ENCODE peak calls at places on chromosomes 4 and X, in five cellular contexts. J is lung, M is heart left ventricle, S is upper lobe of right lung, B is brain microvascular endothelial cell. Q is an unnamed sample. For H3K27me3, the result is how much of the 10 kb centered on the place peaks cover.

GRCh38 chr4:31667701-31668100 is 947.5 kb downstream of the PCDH7 start:
- DNase-seq in M (no peak), S (no peak), J (no peak), B (no peak), Q (no peak)

GRCh38 chr4:91113130-91113706 is 986.0 kb downstream of the CCSER1 start:
- DNase-seq in J (no peak), B (peak), M (no peak), S (no peak), Q (no peak)

GRCh38 chrX:153922932-153923857 is 2.9 kb downstream of the ARHGAP4 start:
- DNase-seq in J (peak), S (peak), M (peak), B (no peak), Q (peak)

GRCh38 chr4:188934320-188934975 is 795.2 kb downstream of the TRIML1 start:
- DNase-seq in M (no peak), J (no peak), B (peak), S (no peak), Q (no peak)

GRCh38 chr4:110970642-110971041 is 347.8 kb upstream of the PITX2 start:
- DNase-seq in S (no peak), M (no peak), J (no peak), B (peak), Q (no peak)

GRCh38 chr4:86497131-86497530 is 97.0 kb upstream of the PTPN13 start:
- DNase-seq in S (no peak), B (no peak), M (no peak), J (no peak), Q (no peak)

GRCh38 chr4:40909363-40909876 is 159.7 kb downstream of the NSUN7 start:
- DNase-seq in M (no peak), J (no peak), B (peak), S (no peak), Q (no peak)

GRCh38 chr4:154084864-154085263 is 296.0 kb upstream of the SFRP2 start:
- DNase-seq in B (no peak), M (no peak), J (no peak), S (no peak), Q (no peak)

GRCh38 chr4:98688416-98689290 is 30.2 kb upstream of the TSPAN5 start:
- DNase-seq in M (no peak), B (peak), S (no peak), J (no peak), Q (no peak)

DNA sequence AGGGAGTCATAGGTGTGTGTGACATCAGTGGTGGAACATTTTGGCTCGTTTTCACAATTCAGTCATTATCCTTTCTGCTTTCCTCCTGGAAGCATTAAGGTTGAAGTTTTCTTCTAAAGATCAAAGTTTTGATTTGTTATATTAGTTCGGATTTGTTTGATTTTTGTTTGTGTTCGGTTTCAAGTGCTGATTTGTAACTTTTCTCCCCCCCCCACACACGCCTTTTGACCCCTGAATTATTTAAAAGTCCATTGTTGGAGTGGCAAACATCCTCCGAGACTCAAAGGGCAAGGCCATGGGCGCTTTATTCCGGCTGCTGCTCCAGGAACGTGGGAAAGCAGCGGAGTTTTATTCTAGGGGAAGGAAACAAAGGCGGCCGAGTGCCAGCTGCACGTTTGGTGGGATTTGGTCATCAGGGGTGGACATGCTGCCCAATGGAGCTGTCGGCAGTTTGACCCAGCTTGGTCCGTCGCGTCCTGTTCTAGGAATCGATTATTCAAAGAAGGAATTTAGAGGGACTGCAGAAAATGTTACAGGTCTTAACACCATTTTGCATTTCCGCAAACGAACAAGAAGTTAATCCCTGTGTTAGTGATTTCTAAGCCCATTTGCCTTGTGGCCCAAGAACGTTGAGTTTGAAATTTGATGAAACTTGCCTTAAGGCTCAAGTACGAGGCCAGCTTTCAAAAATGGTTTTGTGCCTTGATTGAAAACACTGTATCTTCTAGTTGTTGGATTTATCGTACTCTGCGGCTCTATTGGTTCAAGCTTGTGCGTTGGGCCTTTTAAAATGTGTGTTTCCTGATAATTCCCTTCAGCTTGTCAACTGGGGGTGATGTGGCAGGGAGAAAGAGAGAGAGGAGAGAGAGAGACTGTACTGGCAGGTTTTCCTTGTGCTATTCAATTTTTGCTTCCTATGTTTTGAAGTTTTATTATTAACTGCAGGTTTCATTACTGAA is 567 bp upstream of the ZNF41 start:
- DNase-seq in B (no peak), S (peak), J (no peak), M (peak), Q (no peak)
- TF ChIP-seq CTCF in B (no peak), S (no peak), J (no peak), M (no peak), Q (no peak)

DNA sequence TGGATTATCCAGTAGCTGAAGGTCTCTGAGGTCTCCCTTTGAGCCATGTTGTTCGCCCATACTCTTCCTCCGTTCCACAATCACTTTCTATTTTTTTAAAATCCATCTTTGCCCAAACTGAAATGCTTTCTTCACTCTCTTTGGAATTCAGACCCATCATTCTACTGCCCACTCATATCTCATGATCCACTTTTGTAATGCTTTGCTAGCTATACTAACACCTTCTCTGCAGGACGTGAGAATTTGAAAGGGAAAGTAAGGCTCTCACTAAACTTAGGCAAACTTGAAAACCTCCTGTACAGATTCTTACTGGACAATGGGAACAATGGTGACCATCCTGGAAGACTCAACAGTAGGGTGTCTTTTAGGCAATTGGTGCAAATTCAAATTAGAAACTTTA is 8.8 kb upstream of the RTL8A start:
- DNase-seq in B (no peak), S (no peak), M (no peak), J (no peak), Q (no peak)
- H3K27me3 ChIP-seq in B (under half), S (under half), M (under half), J (under half), Q (under half)

DNA sequence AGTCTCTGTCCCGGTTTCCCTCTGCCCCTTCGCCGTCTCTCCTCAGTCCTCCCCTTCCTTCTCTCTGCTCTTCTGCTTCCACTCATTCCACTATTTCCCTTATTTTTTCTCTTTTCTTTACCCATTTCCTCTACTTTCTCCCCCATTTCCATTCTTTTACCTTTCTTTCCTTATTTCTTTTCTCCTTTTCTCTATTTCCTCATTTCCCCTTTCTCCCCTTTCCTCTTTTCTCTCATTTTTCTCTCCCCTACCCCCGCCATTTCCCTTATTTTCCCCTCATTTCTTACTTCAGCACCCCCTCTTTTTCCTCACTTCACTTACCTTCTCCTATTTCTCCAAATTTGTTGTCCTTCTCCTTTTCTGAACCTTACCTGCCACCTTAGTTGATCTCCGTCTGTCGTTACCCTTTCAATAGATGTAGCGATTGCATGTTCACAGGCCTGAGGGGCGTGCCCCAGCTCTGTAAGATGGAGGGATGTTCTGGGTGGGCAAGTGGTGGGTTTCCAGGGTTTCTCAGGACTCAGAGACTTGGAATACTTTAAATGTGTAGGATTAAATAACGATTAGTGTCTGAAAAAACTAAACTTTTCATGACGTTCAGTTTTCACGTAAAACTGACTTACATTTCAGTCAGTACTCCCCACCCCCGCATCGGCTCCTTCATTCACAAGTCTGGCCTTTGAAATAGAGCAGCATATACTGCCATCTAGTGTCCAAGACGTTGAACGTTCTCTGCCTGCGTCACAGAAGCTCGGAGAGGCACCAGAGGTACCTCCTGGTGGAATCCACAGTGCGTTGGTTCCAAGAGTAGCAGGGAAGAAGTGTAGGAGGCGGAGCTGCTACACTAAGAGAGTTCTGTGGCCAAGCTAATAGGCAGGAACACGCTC is 641 bp upstream of the NCBP2L start:
- DNase-seq in B (peak), J (peak), M (peak), S (peak), Q (peak)
- H3K4me3 ChIP-seq in B (peak), J (no peak), M (peak), S (peak), Q (peak)

DNA sequence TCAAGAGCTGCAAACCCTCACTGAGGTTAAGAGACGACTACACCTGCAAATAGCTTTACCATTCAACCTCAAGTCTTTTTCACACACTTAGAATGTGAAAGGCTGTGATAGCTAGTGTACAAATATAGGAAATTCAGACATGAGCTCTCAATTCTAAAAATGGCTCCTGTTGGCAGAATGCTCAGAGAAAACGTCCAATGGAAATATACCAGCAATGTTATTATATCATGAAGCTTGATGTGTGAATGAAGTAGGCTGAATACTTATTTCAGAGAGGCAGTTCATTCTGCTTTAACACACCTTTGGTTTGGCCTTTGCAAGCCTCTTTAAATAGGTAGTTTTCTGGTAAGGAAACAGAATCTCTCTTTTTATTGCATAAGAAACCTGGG is 227.6 kb downstream of the ADAMTS3 start:
- DNase-seq in S (no peak), B (no peak), M (no peak), J (no peak), Q (no peak)
- TF ChIP-seq CTCF in S (no peak), B (no peak), M (no peak), J (no peak), Q (no peak)

GRCh38 chrX:123267220-123267619 is 83.1 kb downstream of the GRIA3 start:
- DNase-seq in M (no peak), B (peak), J (no peak), S (no peak), Q (no peak)
- H3K27me3 ChIP-seq in M (under half), B (under half), J (under half), S (under half), Q (under half)

GRCh38 chrX:46327229-46328081 is 217.8 kb downstream of the ZNF674 start:
- DNase-seq in S (peak), M (no peak), J (peak), B (peak), Q (no peak)
- H3K4me3 ChIP-seq in S (no peak), M (peak), J (no peak), B (no peak), Q (no peak)

DNA sequence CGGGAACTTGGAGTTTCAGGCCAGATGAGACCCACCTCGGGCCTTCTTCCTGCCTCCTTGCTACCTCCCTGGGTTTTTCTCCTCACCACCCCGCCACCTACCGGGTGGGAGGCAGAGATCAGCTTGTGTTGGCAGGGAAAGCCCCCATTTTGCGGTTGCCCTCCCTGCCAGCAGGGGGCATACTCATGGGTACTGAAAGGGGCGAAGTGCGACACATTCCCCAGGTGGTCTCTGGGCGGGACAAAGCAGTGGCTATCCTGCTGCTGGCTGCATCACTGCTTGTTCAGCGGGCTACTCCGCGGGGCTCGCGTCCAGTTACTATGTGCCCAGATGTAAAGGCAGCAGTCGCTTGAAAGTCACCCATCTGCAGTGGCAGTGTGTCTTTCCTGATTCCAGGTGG is 330.3 kb downstream of the PDHA2 start:
- DNase-seq in J (no peak), S (no peak), B (no peak), M (no peak), Q (no peak)
- TF ChIP-seq CTCF in J (no peak), S (no peak), B (peak), M (no peak), Q (peak)

GRCh38 chr4:141192564-141192963 is 28.1 kb upstream of the ZNF330 start:
- DNase-seq in S (no peak), B (no peak), J (no peak), M (no peak), Q (no peak)
- H3K27me3 ChIP-seq in S (under half), B (under half), J (under half), M (under half), Q (under half)

GRCh38 chrX:150897371-150898319 is 823 bp downstream of the CD99L2 start:
- DNase-seq in S (peak), J (no peak), B (no peak), M (no peak), Q (peak)
- H3K4me3 ChIP-seq in S (peak), J (peak), B (peak), M (peak), Q (peak)

DNA sequence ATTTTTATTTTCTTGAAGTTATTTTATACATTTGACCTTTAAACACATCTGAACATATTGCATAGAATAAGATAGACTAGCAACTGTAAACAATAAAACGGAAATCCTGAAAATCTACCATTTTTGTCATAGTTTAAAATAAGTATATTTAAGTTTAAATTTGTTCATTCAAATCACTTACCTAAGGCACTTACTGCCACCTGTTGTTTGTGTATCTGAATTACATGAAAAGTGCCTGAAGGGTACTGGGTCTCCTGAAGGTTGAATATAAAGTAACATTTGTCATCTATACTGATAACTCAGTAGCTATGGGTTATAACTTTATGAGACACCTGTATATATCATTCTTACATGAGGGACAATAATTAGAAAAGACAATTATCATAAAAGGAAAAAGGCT is 38.6 kb downstream of the TRPC5 start:
- DNase-seq in J (no peak), B (no peak), M (no peak), S (no peak), Q (no peak)
- TF ChIP-seq CTCF in J (no peak), B (no peak), M (no peak), S (peak), Q (no peak)

Q was measured in dorsolateral prefrontal cortex.